ENCODE peak calls at places on chromosomes 6 and 20, in four cellular contexts. Z, R, B and N are unnamed samples.

GRCh38 chr6:169810066-169810989 is 58.9 kb downstream of the ERMARD start:
- DNase-seq in B (no peak), R (peak), Z (no peak), N (no peak)

GRCh38 chr6:19438566-19439353 is 398.4 kb upstream of the ID4 start:
- DNase-seq in Z (no peak), B (no peak), R (no peak), N (peak)

GRCh38 chr6:63521475-63522210 is 50.6 kb upstream of the LOC128125822 start:
- DNase-seq in B (no peak), Z (no peak), R (no peak), N (no peak)

GRCh38 chr20:20267685-20268429 is 100.0 kb upstream of the INSM1 start:
- DNase-seq in Z (no peak), B (no peak), R (no peak), N (no peak)

GRCh38 chr6:45832063-45832462 is 183.6 kb downstream of the CLIC5 start:
- DNase-seq in Z (no peak), R (no peak), B (no peak), N (no peak)

GRCh38 chr20:62146019-62146755 is 2.6 kb downstream of the SS18L1 start:
- DNase-seq in R (no peak), Z (no peak), B (no peak), N (no peak)

GRCh38 chr6:44077201-44077946 is 49.9 kb downstream of the MRPL14 start:
- DNase-seq in Z (no peak), B (no peak), R (no peak), N (no peak)

GRCh38 chr6:56716229-56716628 is 73.5 kb upstream of the DST start:
- DNase-seq in B (peak), R (no peak), Z (no peak), N (no peak)

GRCh38 chr6:10302566-10303235 is 112.2 kb downstream of the TFAP2A start:
- DNase-seq in R (no peak), Z (no peak), B (no peak), N (no peak)

GRCh38 chr6:97094376-97094775 is 169.8 kb downstream of the KLHL32 start:
- DNase-seq in Z (no peak), R (no peak), B (no peak), N (no peak)

GRCh38 chr6:35722121-35722761 is 14.6 kb upstream of the ARMC12 start:
- DNase-seq in R (no peak), B (no peak), Z (no peak), N (peak)

GRCh38 chr6:90079555-90080490 is 185.6 kb downstream of the GJA10 start:
- DNase-seq in B (no peak), R (no peak), Z (no peak), N (no peak)

GRCh38 chr6:42104095-42104806 is 38.2 kb downstream of the C6orf132 start:
- DNase-seq in B (peak), Z (no peak), R (no peak), N (peak)

GRCh38 chr20:51385941-51386530 is 156.5 kb downstream of the NFATC2 start:
- DNase-seq in B (peak), Z (no peak), R (no peak), N (peak)

GRCh38 chr6:21070620-21071019 is 522.9 kb upstream of the SOX4 start:
- DNase-seq in B (no peak), Z (no peak), R (no peak), N (no peak)

GRCh38 chr6:37486440-37486839 is 13.3 kb downstream of the CCDC167 start:
- DNase-seq in R (no peak), Z (no peak), B (no peak), N (no peak)

GRCh38 chr6:100808638-100809275 is 72.4 kb downstream of the ASCC3 start:
- DNase-seq in B (peak), Z (no peak), R (no peak), N (peak)

GRCh38 chr20:20711413-20711812 is 1.0 kb downstream of the RALGAPA2 start:
- DNase-seq in B (no peak), Z (no peak), R (no peak), N (no peak)

GRCh38 chr20:62337558-62338293 is 29.4 kb downstream of the LAMA5 start:
- DNase-seq in Z (no peak), B (no peak), R (no peak), N (no peak)

GRCh38 chr20:9220874-9221547 is 152.1 kb downstream of the PLCB4 start:
- DNase-seq in Z (no peak), B (peak), R (no peak), N (peak)

GRCh38 chr6:169654590-169655391 is 47.0 kb downstream of the WDR27 start:
- DNase-seq in B (peak), R (no peak), Z (no peak), N (peak)

GRCh38 chr20:62761058-62761758 is 35.1 kb upstream of the MRGBP start:
- DNase-seq in R (no peak), Z (no peak), B (no peak), N (no peak)

GRCh38 chr6:5422321-5422915 is 161.1 kb downstream of the FARS2 start:
- DNase-seq in R (no peak), Z (no peak), B (peak), N (peak)

GRCh38 chr6:144580039-144580438 is 294.9 kb downstream of the UTRN start:
- DNase-seq in B (no peak), R (no peak), Z (no peak), N (no peak)

GRCh38 chr6:131173680-131174079 is 38.4 kb downstream of the AKAP7 start:
- DNase-seq in B (peak), Z (no peak), R (no peak), N (peak)

GRCh38 chr6:15531973-15532372 is 130.9 kb downstream of the DTNBP1 start:
- DNase-seq in Z (no peak), R (no peak), B (no peak), N (no peak)

GRCh38 chr6:141667580-141668309 is 465.0 kb upstream of the GJE1 start:
- DNase-seq in B (peak), Z (no peak), R (no peak), N (peak)

GRCh38 chr6:23600118-23600517 is 525.9 kb upstream of the NRSN1 start:
- DNase-seq in R (no peak), Z (no peak), B (no peak), N (no peak)

GRCh38 chr20:53034899-53035298 is 62.7 kb downstream of the TSHZ2 start:
- DNase-seq in Z (no peak), R (no peak), B (no peak), N (no peak)

GRCh38 chr20:58340853-58341252 is 31.3 kb downstream of the RAB22A start:
- DNase-seq in B (peak), R (no peak), Z (no peak), N (no peak)

GRCh38 chr6:137698636-137699035 is 168.4 kb upstream of the TNFAIP3 start:
- DNase-seq in Z (no peak), B (peak), R (no peak), N (no peak)

GRCh38 chr20:15848126-15848525 is 725.1 kb downstream of the KIF16B start:
- DNase-seq in B (no peak), R (no peak), Z (no peak), N (no peak)

GRCh38 chr6:156174026-156174880 is 602.9 kb upstream of the ARID1B start:
- DNase-seq in B (no peak), R (no peak), Z (no peak), N (no peak)

GRCh38 chr6:22959571-22959970 is 390.2 kb downstream of the HDGFL1 start:
- DNase-seq in R (no peak), B (no peak), Z (no peak), N (no peak)

GRCh38 chr20:36578642-36579041 is 5.2 kb downstream of the TGIF2 start:
- DNase-seq in R (no peak), B (no peak), Z (no peak), N (no peak)

GRCh38 chr6:29255530-29255929 is 46.0 kb upstream of the OR14J1 start:
- DNase-seq in R (no peak), B (no peak), Z (no peak), N (no peak)

GRCh38 chr6:46626228-46626909 is 26.2 kb downstream of the CYP39A1 start:
- DNase-seq in R (no peak), B (peak), Z (no peak), N (peak)

GRCh38 chr6:75850026-75850385 is 101.0 kb downstream of the MYO6 start:
- DNase-seq in R (no peak), B (peak), Z (no peak), N (no peak)